ENCODE peak calls at places on chromosomes 2 and 18, in seven cellular contexts. E is GM13977, C is bronchial epithelial cell, U is fibroblast of the aortic adventitia, F is mesothelial cell of epicardium, R is hepatocyte, A is natural killer cell. P is an unnamed sample.

GRCh38 chr2:67727623-67728022 is 330.5 kb downstream of the ETAA1 start:
- DNase-seq in E (no peak), C (no peak), U (no peak), F (no peak), R (no peak), A (no peak), P (no peak)

GRCh38 chr2:26838121-26838906 is 9.6 kb upstream of the DPYSL5 start:
- DNase-seq in E (no peak), C (peak), U (peak), F (no peak), R (peak), A (no peak), P (no peak)

GRCh38 chr18:52288403-52289004 is 51.5 kb upstream of the DCC start:
- DNase-seq in E (peak), C (peak), U (no peak), F (peak), R (peak), A (no peak), P (peak)

GRCh38 chr2:112926707-112927106 is 15.7 kb downstream of the IL37 start:
- DNase-seq in E (no peak), C (no peak), U (no peak), F (no peak), R (no peak), A (no peak), P (no peak)

GRCh38 chr2:71358931-71359671 is 27.5 kb downstream of the ZNF638 start:
- DNase-seq in E (no peak), C (peak), U (peak), F (no peak), R (no peak), A (no peak), P (no peak)

GRCh38 chr2:64860936-64861335 is 128.3 kb upstream of the SLC1A4 start:
- DNase-seq in E (peak), C (no peak), U (no peak), F (no peak), R (no peak), A (no peak), P (no peak)

GRCh38 chr2:122451040-122451439 is 695.6 kb downstream of the TSN start:
- DNase-seq in E (no peak), C (peak), U (peak), F (no peak), R (peak), A (no peak), P (no peak)

GRCh38 chr2:54298511-54298910 is 42.5 kb upstream of the TSPYL6 start:
- DNase-seq in E (no peak), C (no peak), U (no peak), F (no peak), R (no peak), A (no peak), P (no peak)

GRCh38 chr18:26470011-26470637 is 78.2 kb downstream of the KCTD1 start:
- DNase-seq in E (peak), C (no peak), U (no peak), F (no peak), R (no peak), A (no peak), P (no peak)

GRCh38 chr2:54572262-54572635 is 116.1 kb downstream of the SPTBN1 start:
- DNase-seq in E (no peak), C (peak), U (peak), F (no peak), R (peak), A (no peak), P (no peak)

GRCh38 chr2:19292007-19292406 is 66.4 kb downstream of the OSR1 start:
- DNase-seq in E (no peak), C (no peak), U (no peak), F (no peak), R (no peak), A (no peak), P (no peak)

GRCh38 chr2:189585357-189585756 is 4.8 kb upstream of the SLC40A1 start:
- DNase-seq in E (no peak), C (peak), U (no peak), F (no peak), R (no peak), A (no peak), P (no peak)

GRCh38 chr2:199457147-199458016 is at the start of gene SATB2:
- DNase-seq in E (peak), C (peak), U (peak), F (peak), R (peak), A (no peak), P (peak)

GRCh38 chr18:8752329-8752728 is 47.0 kb downstream of the MTCL1 start:
- DNase-seq in E (no peak), C (no peak), U (peak), F (no peak), R (no peak), A (no peak), P (no peak)

GRCh38 chr2:109301746-109302145 is 172.7 kb downstream of the SH3RF3 start:
- DNase-seq in E (no peak), C (no peak), U (no peak), F (no peak), R (no peak), A (no peak), P (no peak)

GRCh38 chr18:12904012-12904516 is 20.0 kb upstream of the PTPN2 start:
- DNase-seq in E (no peak), C (no peak), U (peak), F (no peak), R (no peak), A (no peak), P (no peak)

GRCh38 chr18:59696311-59697235 is 650 bp downstream of the CCBE1 start:
- DNase-seq in E (no peak), C (peak), U (peak), F (peak), R (peak), A (no peak), P (peak)

GRCh38 chr2:240999873-241000541 is 1.6 kb downstream of the SNED1 start:
- DNase-seq in E (no peak), C (no peak), U (no peak), F (peak), R (no peak), A (peak), P (peak)

GRCh38 chr2:241996100-241996499 is 126.6 kb downstream of the RTP5 start:
- DNase-seq in E (no peak), C (no peak), U (no peak), F (no peak), R (no peak), A (no peak), P (no peak)

GRCh38 chr2:146940016-146940685 is 904.7 kb upstream of the ACVR2A start:
- DNase-seq in E (no peak), C (no peak), U (peak), F (no peak), R (no peak), A (no peak), P (no peak)

GRCh38 chr2:215002500-215002899 is 135.9 kb downstream of the ABCA12 start:
- DNase-seq in E (peak), C (peak), U (peak), F (no peak), R (peak), A (no peak), P (no peak)

GRCh38 chr2:109164739-109165221 is 35.8 kb downstream of the SH3RF3 start:
- DNase-seq in E (no peak), C (no peak), U (peak), F (no peak), R (no peak), A (no peak), P (no peak)

GRCh38 chr2:219002395-219003266 is 9.4 kb upstream of the CRYBA2 start:
- DNase-seq in E (no peak), C (peak), U (no peak), F (peak), R (peak), A (no peak), P (peak)

GRCh38 chr2:10012963-10013461 is 30.3 kb upstream of the KLF11 start:
- DNase-seq in E (no peak), C (no peak), U (no peak), F (no peak), R (no peak), A (no peak), P (no peak)

GRCh38 chr2:42693688-42694479 is 70.1 kb downstream of the OXER1 start:
- DNase-seq in E (no peak), C (no peak), U (no peak), F (no peak), R (no peak), A (no peak), P (no peak)

GRCh38 chr2:149594411-149594810 is 6.8 kb upstream of the MMADHC start:
- DNase-seq in E (no peak), C (no peak), U (no peak), F (no peak), R (no peak), A (no peak), P (no peak)

GRCh38 chr2:149596471-149596870 is 8.9 kb upstream of the MMADHC start:
- DNase-seq in E (no peak), C (no peak), U (no peak), F (no peak), R (no peak), A (no peak), P (no peak)

GRCh38 chr2:149597050-149598013 is 9.8 kb upstream of the MMADHC start:
- DNase-seq in E (peak), C (peak), U (peak), F (peak), R (peak), A (peak), P (peak)

GRCh38 chr2:149598014-149598395 is 10.4 kb upstream of the MMADHC start:
- DNase-seq in E (no peak), C (no peak), U (no peak), F (no peak), R (peak), A (no peak), P (no peak)

DNA sequence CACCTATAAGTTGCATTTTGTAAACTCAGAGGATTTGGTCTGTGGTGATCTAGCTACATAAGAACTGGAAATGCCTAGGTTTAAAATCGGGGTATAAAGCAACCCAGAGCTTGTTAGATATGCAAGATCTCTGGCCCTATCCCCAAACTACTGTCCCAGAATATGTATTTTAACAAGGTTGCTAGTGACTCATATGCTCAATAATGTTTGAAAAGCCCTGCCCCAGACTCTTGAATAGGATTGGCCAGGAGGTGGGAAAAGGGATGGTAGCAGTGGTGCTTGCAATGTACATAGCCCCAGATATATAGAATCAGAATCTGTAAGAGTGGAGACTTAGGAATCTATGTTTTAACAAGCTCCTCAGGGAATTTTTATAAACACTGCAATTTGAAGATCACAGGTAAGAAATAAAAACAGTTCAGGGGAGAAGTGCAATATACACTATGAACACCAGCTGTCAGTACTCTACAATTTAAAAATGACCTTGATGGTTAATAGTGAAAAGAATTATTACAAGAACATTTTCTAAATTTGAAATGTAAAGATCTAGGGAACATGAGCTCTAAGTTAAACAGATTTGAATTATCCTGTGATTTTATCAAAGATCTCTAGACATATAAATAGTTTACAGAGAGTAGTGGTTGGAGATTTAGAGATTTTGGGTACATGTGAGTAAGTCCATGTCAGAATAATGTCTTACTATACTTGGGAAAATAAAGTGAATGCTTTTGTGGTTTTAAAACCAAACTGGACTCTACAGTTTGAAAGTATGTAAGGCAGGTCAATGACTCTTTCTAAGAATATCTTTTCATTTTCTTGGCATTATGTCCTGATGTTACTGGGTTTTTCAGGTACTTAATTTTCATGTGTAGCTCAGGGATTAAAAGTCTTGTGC is 7.7 kb upstream of the MMADHC start:
- DNase-seq in E (no peak), C (peak), U (peak), F (no peak), R (no peak), A (no peak), P (no peak)
- TF ChIP-seq CTCF in E (no peak), C (no peak), U (peak), F (peak), R (peak), A (no peak), P (peak)

DNA sequence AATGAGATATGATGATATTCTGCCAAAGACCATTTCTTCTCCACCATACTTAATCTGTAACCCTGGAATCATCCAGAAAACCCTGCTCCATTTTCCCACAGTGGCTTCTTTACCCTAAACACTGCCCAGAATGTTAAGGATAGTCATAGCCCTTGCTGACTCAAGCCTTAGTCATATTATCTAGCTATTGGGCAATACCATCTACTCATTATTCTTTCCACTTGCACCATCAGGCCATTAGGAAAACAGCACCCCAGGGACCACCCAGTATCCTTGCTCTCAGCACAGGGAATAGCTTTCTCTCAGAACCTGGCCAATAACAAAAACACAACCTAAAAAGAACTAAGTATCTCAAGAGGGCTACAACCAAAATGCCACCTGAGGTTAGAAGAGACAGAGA is 445.7 kb upstream of the SLC14A2 start:
- DNase-seq in E (no peak), C (peak), U (peak), F (no peak), R (peak), A (no peak), P (no peak)
- TF ChIP-seq CTCF in E (no peak), C (peak), U (peak), F (no peak), R (no peak), A (no peak), P (no peak)

GRCh38 chr2:903223-903900 is 47.3 kb upstream of the SNTG2 start:
- DNase-seq in E (no peak), C (no peak), U (no peak), F (no peak), R (no peak), A (no peak), P (no peak)
- TF ChIP-seq CTCF in E (no peak), C (no peak), U (no peak), F (no peak), R (peak), A (no peak), P (no peak)

GRCh38 chr2:96962567-96963203 is 23.7 kb downstream of the FAM178B start:
- DNase-seq in E (peak), C (no peak), U (no peak), F (no peak), R (no peak), A (no peak), P (no peak)

GRCh38 chr2:96960956-96961350 is 25.4 kb downstream of the FAM178B start:
- DNase-seq in E (no peak), C (no peak), U (no peak), F (no peak), R (no peak), A (no peak), P (no peak)

GRCh38 chr2:96959406-96960110 is 26.8 kb downstream of the FAM178B start:
- DNase-seq in E (no peak), C (no peak), U (no peak), F (no peak), R (no peak), A (no peak), P (no peak)

GRCh38 chr2:96961551-96961950 is 24.8 kb downstream of the FAM178B start:
- DNase-seq in E (no peak), C (no peak), U (no peak), F (no peak), R (no peak), A (no peak), P (no peak)

GRCh38 chr2:96960271-96960955 is 26.0 kb downstream of the FAM178B start:
- DNase-seq in E (peak), C (peak), U (peak), F (peak), R (peak), A (peak), P (peak)
- TF ChIP-seq CTCF in E (peak), C (peak), U (peak), F (peak), R (peak), A (peak), P (peak)

DNA sequence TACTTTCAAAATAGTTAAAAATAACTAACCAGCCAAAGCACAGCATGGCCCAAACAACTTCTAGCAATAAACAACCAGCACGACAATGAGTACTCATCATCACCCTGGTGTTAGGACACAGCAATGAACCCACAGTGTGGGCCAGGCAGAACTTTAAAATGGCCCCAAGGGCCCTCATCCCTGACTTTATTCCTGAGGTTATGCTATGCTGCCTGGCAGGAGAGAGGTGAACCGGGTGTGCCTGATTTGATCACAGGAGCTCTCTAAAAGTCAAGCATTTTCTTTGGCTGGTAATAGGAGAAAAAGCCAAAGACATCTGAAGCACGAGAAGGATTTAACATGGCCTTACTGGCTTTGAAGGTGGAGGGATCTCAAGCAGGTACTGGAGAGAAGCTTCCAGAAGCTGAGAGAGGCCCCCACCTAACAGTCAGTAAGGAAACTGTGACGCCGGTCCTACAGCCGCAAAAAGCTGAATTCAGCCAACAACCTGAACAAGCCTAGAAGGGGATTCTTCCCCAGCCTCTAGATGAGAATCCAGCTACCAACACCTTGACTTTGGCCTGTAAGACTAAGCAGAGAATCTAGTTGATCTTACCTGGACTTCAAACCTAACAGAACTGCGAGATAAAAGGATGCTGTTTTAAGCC is 115.4 kb downstream of the DDX1 start:
- DNase-seq in E (no peak), C (no peak), U (no peak), F (no peak), R (no peak), A (no peak), P (no peak)
- TF ChIP-seq CTCF in E (no peak), C (no peak), U (no peak), F (no peak), R (no peak), A (no peak), P (no peak)

GRCh38 chr2:56215911-56216310 is 32.1 kb downstream of the CCDC85A start:
- DNase-seq in E (no peak), C (no peak), U (no peak), F (no peak), R (no peak), A (no peak), P (no peak)

GRCh38 chr2:56217106-56217505 is 33.3 kb downstream of the CCDC85A start:
- DNase-seq in E (no peak), C (no peak), U (no peak), F (no peak), R (no peak), A (no peak), P (no peak)
- TF ChIP-seq CTCF in E (no peak), C (no peak), U (no peak), F (no peak), R (no peak), A (no peak), P (no peak)